ENCODE peak calls at places on chromosomes 4 and X, in four cellular contexts. T is GM12878, B is K562, K is HepG2. R is an unnamed sample.

GRCh38 chr4:142347241-142347640 is 498.9 kb downstream of the INPP4B start:
- DNase-seq in K (no peak), B (no peak), T (no peak), R (no peak)

GRCh38 chr4:88823058-88823919 is 125.7 kb upstream of the NAP1L5 start:
- DNase-seq in K (peak), B (peak), T (peak), R (peak)

GRCh38 chr4:128649575-128650205 is 159.8 kb upstream of the JADE1 start:
- DNase-seq in K (peak), B (no peak), T (no peak), R (peak)

GRCh38 chr4:177455591-177455990 is 13.4 kb upstream of the AGA start:
- DNase-seq in K (no peak), B (peak), T (no peak), R (no peak)

GRCh38 chr4:96009720-96010119 is 169.8 kb downstream of the PDHA2 start:
- DNase-seq in B (no peak), T (no peak), K (no peak), R (no peak)

GRCh38 chrX:12315526-12315925 is 177.3 kb downstream of the FRMPD4 start:
- DNase-seq in B (no peak), K (no peak), T (no peak), R (no peak)

GRCh38 chr4:138802499-138802898 is 213.1 kb upstream of the NOCT start:
- DNase-seq in K (no peak), T (no peak), B (no peak), R (no peak)

GRCh38 chr4:147582386-147583077 is 34.7 kb upstream of the TMEM184C start:
- DNase-seq in T (no peak), K (no peak), B (no peak), R (no peak)

GRCh38 chr4:178293601-178294000 is 851.4 kb upstream of the AGA start:
- DNase-seq in B (no peak), K (no peak), T (no peak), R (no peak)

GRCh38 chr4:153790962-153791551 is 2.2 kb upstream of the SFRP2 start:
- DNase-seq in K (no peak), T (no peak), B (no peak), R (peak)
- TF ChIP-seq SRF in K (no peak), T (no peak), B (no peak), R (no peak)

GRCh38 chr4:54554339-54554990 is 103.3 kb upstream of the KIT start:
- DNase-seq in T (no peak), K (no peak), B (no peak), R (no peak)
- TF ChIP-seq CREB1 in T (no peak), K (no peak), B (no peak), R (no peak)

DNA sequence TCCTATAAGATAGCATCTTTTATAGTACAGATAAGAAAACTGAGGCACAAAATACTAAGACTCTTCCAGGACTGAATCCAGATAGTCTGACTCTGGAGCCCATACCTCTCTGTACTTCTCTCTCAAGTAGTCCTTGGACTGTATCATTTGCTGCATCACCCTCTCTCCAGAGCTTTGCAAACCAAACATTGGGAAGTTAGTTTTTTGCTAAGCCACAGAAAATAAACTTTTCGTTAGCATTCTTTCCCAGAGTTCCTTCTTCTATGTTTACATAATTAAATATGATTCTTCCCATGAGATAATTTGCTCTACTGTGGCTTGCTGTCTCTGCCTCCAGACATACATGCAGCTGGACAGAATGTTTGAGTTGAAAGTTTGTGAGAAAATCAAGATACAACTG is 22.0 kb downstream of the PPEF2 start:
- DNase-seq in B (no peak), T (no peak), K (no peak), R (no peak)
- TF ChIP-seq SRF in B (no peak), T (no peak), K (no peak), R (no peak)

DNA sequence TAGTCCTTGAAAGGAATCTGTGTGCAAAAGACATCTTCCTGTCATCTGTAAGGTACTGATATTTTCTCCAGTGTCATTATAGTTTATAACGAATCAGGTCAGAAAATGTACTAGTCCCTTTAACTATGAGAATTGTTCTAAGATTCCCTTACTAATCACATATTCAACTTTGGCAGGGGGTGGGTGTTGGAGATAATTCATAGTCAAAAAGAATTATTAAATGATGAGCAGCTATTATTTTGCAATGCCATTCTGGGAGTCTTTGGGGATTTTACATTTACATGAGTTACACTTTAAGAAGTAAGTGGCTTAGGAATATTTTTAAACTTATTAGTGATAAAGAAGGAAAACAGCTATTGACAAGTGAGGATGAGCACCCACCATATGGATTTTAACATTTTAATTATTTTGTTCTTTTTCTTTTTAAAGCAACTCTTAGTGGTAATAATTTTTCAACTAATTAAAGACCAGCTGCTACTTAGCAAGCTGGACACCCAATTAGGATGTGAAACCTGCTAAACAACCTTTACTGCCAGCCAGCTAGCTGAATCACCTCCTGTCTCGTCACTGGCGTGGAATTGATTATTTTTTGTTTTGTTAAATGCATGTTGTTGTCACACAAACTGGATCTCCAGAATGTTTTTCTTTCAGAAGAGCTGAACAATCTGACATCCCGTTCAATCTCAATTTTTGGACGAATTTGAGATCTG is 219.3 kb downstream of the ARAP2 start:
- DNase-seq in K (no peak), T (no peak), B (no peak), R (no peak)
- TF ChIP-seq CREB1 in K (no peak), T (no peak), B (no peak), R (no peak)

GRCh38 chr4:119589165-119589564 is 39.4 kb downstream of the PDE5A start:
- DNase-seq in T (no peak), K (no peak), B (no peak), R (no peak)

GRCh38 chr4:119587796-119588195 is 40.8 kb downstream of the PDE5A start:
- DNase-seq in K (no peak), T (no peak), B (no peak), R (no peak)

GRCh38 chr4:119580293-119580692 is 48.3 kb downstream of the PDE5A start:
- DNase-seq in T (no peak), K (no peak), B (no peak), R (no peak)

GRCh38 chr4:119581480-119581879 is 47.1 kb downstream of the PDE5A start:
- DNase-seq in T (no peak), B (no peak), K (no peak), R (no peak)

GRCh38 chr4:119585771-119586170 is 42.8 kb downstream of the PDE5A start:
- DNase-seq in T (no peak), B (no peak), K (no peak), R (no peak)
- TF ChIP-seq SRF in T (no peak), B (no peak), K (no peak), R (no peak)

GRCh38 chrX:20547649-20548051 is 280.9 kb upstream of the RPS6KA3 start:
- DNase-seq in B (no peak), K (peak), T (no peak), R (no peak)
- TF ChIP-seq CREB1 in B (no peak), K (no peak), T (no peak), R (no peak)

GRCh38 chrX:54076903-54077302 is 32.6 kb upstream of the PHF8 start:
- DNase-seq in K (no peak), B (no peak), T (no peak), R (no peak)
- TF ChIP-seq SRF in K (no peak), B (no peak), T (no peak), R (no peak)

DNA sequence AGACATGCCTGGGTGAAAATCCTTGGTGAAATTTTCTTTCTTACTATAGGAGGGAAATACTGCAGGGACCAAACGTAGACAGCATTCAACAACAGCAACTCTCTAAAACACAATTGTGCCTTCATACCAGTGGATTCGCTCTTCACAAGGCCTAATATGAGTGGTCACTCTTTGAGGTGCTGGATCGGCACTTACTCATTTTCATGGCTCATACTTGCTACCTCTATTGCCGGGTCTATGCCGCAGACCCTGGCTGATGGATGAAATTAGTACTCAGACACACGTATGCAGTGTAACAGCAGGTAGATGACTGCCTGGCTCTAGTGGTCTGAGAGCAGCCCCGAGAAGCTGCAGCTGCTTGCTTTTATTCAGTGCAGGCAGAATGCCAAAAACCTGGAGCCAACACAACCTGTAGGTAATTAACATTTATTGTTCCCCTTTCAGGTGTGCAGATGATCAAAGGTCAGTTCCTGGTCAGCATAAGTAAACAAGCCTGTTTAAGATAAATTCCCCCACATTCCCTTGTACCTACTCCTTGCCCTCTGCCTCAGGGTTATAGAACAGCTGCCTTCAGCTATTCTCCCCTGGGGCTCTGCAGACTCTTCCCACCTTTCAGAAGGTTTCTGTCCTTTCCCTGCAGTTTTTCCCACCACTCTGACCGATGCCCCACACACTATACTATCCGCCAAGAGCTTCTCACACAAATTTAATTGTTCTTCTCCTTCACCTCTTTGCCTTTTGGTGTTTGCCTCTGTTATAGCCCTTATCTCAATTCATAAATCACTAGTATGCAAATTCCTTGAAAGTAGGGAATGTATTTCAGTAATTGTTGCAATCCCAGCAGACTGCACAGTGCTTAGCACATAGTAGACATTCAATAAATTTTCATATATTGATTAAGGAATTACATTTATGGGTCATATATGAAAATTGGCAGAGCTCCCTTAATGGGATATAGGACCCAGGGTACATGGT is 210.0 kb downstream of the SPANXN3 start:
- DNase-seq in B (no peak), K (no peak), T (no peak), R (no peak)
- TF ChIP-seq CREB1 in B (no peak), K (no peak), T (no peak), R (no peak)

DNA sequence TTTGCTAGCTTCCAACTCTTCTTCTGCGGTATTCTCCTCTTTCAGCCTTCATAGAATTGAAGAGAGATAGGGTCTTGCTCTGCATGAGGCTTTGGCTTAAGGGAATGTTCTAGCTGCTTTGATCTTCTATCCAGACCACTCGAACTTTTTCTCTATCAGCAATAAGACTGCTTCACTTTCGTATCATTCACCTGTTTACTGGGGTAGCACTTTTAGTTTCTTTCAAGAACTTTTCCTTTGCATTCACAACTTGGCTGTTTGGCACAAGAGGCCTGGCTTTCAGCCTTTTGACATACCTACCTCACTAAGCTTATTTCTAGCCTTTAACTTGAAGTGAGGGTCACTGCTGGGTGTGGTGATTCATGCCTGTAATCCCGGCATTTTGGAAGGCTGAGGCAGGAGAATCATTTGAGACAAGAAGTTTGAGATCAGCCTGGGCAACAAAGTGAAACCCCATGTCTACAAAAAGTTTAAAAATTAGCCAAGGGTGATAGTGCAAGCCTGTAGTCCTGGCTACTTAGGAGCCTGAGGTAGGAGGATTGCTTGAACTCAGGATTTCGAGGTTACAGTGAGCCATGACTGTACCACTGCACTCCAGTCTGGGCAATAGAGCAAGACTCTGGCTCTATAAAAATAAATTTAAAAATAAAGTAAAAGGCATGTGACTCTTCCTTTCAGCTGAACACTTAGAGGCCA is 47.1 kb upstream of the HPGDS start:
- DNase-seq in B (no peak), K (no peak), T (no peak), R (no peak)
- TF ChIP-seq SRF in B (no peak), K (no peak), T (no peak), R (no peak)

GRCh38 chrX:76434103-76434741 is 6.7 kb downstream of the MAGEE1 start:
- DNase-seq in B (no peak), T (no peak), K (no peak), R (no peak)

GRCh38 chrX:76433219-76433618 is 5.7 kb downstream of the MAGEE1 start:
- DNase-seq in K (no peak), T (no peak), B (no peak), R (no peak)

DNA sequence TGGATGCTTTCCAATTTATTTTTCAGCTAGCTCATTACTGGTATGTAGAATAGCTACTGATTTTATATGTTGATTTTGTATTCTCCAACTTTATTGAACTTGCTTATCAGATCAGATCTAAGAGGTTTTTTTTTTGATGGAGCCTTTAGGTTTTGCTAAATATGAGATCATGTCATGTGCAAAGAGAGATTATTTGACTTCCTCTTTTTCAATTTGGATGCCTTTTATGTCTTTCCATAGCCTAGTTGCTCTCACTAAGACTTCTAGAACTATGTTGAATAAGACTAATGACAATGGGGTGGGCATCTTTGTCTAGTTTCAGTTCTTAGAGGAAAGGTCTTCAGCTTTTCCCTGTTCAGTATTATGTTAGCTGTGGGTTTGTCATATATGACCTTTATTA is 11.7 kb downstream of the MAGEE1 start:
- DNase-seq in K (no peak), B (no peak), T (no peak), R (no peak)
- TF ChIP-seq CREB1 in K (no peak), B (no peak), T (no peak), R (no peak)

R was measured in H1.